ENCODE peak calls at places on chromosomes 5 and 9, in five cellular contexts. S, N, I, T and Q are unnamed samples.

GRCh38 chr9:128995791-128996190 is 32.3 kb downstream of the SH3GLB2 start:
- DNase-seq in S (no peak), N (no peak), I (no peak), T (no peak), Q (no peak)

GRCh38 chr9:136821333-136822031 is 13.7 kb downstream of the RABL6 start:
- DNase-seq in S (peak; percentile 83), N (no peak), I (no peak), T (no peak), Q (no peak)

GRCh38 chr9:112705773-112706427 is 12.0 kb downstream of the INIP start:
- DNase-seq in S (no peak), N (peak; percentile 36), I (no peak), T (peak; percentile 68), Q (no peak)

GRCh38 chr9:133689151-133689763 is 48.9 kb downstream of the SARDH start:
- DNase-seq in S (no peak), N (no peak), I (no peak), T (no peak), Q (no peak)

GRCh38 chr5:63125862-63126261 is 547.2 kb downstream of the LRRC70 start:
- DNase-seq in S (no peak), N (peak; percentile 33), I (no peak), T (no peak), Q (peak; percentile 4)

GRCh38 chr5:112795944-112796678 is 58.4 kb downstream of the APC start:
- DNase-seq in S (no peak), N (no peak), I (no peak), T (no peak), Q (peak; percentile 36)

GRCh38 chr9:137479315-137479861 is 20.3 kb upstream of the NSMF start:
- DNase-seq in S (peak; percentile 19), N (peak; percentile 11), I (no peak), T (no peak), Q (no peak)

GRCh38 chr5:1356873-1357787 is 12.2 kb upstream of the CLPTM1L start:
- DNase-seq in S (no peak), N (no peak), I (no peak), T (no peak), Q (no peak)

GRCh38 chr9:124381073-124381945 is 33.9 kb downstream of the PSMB7 start:
- DNase-seq in S (no peak), N (peak; percentile 29), I (no peak), T (no peak), Q (no peak)

GRCh38 chr9:81595887-81596558 is 93.3 kb downstream of the TLE1 start:
- DNase-seq in S (no peak), N (no peak), I (no peak), T (no peak), Q (no peak)

GRCh38 chr5:40082313-40082712 is 597.4 kb upstream of the PTGER4 start:
- DNase-seq in S (no peak), N (no peak), I (no peak), T (no peak), Q (no peak)

GRCh38 chr5:56711191-56711590 is 104.2 kb upstream of the MAP3K1 start:
- DNase-seq in S (no peak), N (peak; percentile 47), I (no peak), T (no peak), Q (no peak)

GRCh38 chr5:10355071-10355889 is 1.8 kb downstream of the MARCHF6 start:
- DNase-seq in S (no peak), N (peak; percentile 71), I (no peak), T (no peak), Q (peak; percentile 56)

GRCh38 chr9:86642721-86643120 is 288.5 kb upstream of the TUT7 start:
- DNase-seq in S (no peak), N (no peak), I (no peak), T (no peak), Q (no peak)

GRCh38 chr5:179230061-179230461 is 115.2 kb downstream of the ADAMTS2 start:
- DNase-seq in S (peak; percentile 47), N (no peak), I (no peak), T (no peak), Q (no peak)

DNA sequence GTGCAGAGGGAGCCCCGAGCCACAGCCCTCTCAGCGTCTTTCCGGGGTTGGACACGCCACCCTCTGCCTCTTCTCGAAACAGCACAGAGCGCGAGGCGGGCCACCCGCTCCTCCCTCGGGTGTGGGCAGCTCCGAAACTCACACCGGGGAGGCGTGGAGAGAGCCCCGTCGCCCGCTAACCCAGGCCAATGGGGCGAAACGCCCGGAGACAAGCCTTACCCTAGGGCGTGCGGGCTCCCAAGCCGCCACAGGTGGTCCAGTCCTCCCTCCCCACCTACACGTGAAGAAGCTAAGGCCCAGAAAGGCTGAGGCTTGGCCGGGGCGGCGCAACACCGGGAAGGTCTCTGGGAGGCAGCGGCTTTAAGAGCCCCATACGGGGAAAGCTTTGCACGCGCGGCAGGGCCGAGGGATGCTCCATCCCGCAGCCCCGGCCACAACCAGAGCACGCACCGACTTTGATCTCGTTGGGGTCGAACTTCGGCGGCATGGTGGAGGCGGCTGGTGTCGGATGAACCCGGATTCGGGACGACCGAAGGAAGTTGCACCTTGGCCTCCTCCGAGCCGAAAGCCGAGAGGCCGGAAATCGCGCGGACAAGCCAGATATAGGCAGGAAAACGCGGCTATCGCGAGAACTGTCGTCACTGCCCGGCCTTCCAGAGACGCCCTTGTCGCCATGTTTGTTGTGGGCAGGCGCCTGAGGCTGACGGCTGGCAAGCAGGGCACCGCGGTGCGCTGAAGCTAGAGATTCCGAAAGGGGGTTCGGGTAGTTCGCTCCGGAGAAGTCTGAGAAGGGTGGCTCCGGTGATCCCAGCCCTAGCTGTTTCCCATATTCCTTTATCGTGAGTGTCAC is at the start of the genes LRSAM1 and RPL12:
- DNase-seq in S (peak; percentile 93), N (peak; percentile 94), I (peak; percentile 87), T (peak; percentile 96), Q (peak; percentile 96)
- TF ChIP-seq POLR2A in S (peak; percentile 100), N (peak; percentile 100), I (peak; percentile 100), T (peak; percentile 99), Q (peak; percentile 100)

GRCh38 chr5:140549237-140550144 is 2.0 kb downstream of the EIF4EBP3 start:
- DNase-seq in S (no peak), N (peak; percentile 41), I (no peak), T (peak; percentile 68), Q (peak; percentile 53)
- TF ChIP-seq POLR2A in S (no peak), N (no peak), I (peak; percentile 55), T (no peak), Q (peak; percentile 42)

GRCh38 chr5:116084231-116084630 is 594 bp upstream of the COMMD10 start:
- DNase-seq in S (peak; percentile 43), N (peak; percentile 29), I (peak; percentile 20), T (no peak), Q (peak; percentile 66)

GRCh38 chr5:116090192-116090790 is 5.5 kb downstream of the COMMD10 start:
- DNase-seq in S (no peak), N (no peak), I (no peak), T (no peak), Q (no peak)

GRCh38 chr5:116088062-116088461 is 3.2 kb downstream of the COMMD10 start:
- DNase-seq in S (no peak), N (no peak), I (no peak), T (no peak), Q (peak; percentile 33)

GRCh38 chr5:116084891-116085715 is at the start of gene COMMD10:
- DNase-seq in S (peak; percentile 96), N (peak; percentile 89), I (peak; percentile 55), T (peak; percentile 80), Q (peak; percentile 86)
- TF ChIP-seq POLR2A in S (peak; percentile 76), N (peak; percentile 84), I (peak; percentile 96), T (peak; percentile 30), Q (peak; percentile 85)

GRCh38 chr9:127976943-127977871 is 3.6 kb downstream of the EEIG1 start:
- DNase-seq in S (no peak), N (no peak), I (no peak), T (no peak), Q (no peak)
- TF ChIP-seq POLR2A in S (no peak), N (no peak), I (no peak), T (no peak), Q (no peak)

GRCh38 chr5:83076742-83077661 is at the start of the genes TMEM167A and XRCC4:
- DNase-seq in S (peak; percentile 92), N (peak; percentile 99), I (peak; percentile 71), T (peak; percentile 99), Q (peak; percentile 99)
- TF ChIP-seq POLR2A in S (peak; percentile 92), N (peak; percentile 95), I (peak; percentile 96), T (peak; percentile 83), Q (peak; percentile 95)

DNA sequence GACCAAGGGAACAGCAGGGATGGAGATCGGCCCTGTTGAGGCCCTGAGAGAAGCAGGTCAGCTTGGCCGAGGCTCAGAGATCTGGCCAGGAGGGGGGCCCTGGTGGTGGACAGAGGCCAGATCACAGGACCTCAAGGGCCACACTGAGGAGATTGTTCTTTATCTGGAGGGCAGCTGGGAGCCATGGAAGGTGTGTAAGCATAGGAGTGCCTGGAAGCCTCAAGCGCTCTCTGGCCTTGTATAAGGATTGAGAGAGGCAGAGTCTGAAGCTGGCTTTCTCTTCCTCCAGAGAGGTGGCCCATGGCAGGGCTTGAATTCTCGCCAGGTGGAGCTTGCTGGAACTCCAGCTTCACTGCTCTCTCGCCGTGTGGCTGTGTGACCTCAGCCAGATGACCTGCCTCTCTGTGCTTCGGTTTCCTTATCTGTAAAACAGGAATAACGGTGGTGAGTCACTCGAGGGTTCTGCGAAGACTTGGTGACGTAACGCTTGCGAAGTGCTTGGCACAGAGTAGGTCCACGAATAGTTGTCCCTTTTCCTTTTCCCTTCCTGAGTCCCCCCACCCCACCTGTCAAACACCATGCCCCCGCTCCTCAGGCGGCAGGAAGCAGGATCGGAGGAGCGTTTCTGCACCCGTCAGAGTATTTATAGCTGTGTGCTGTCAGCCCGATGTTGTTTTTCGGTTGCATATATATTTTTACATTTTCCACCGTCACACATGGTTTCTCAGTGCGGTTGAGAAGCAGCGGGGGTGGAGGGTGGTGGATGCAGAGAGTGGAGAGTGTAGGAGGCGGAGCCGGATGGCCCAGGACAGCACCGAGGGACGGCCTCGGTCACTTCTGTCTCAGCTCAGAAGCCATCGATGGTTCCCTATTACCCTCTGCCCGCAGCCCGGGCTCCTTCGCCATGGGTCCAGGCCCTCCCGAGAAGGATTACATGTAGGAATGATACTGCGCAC is 17.0 kb upstream of the CRB2 start:
- DNase-seq in S (peak; percentile 61), N (no peak), I (no peak), T (no peak), Q (peak; percentile 86)
- TF ChIP-seq POLR2A in S (no peak), N (no peak), I (peak; percentile 75), T (no peak), Q (peak; percentile 61)

GRCh38 chr5:154430466-154430865 is 15.3 kb upstream of the SAP30L start:
- DNase-seq in S (no peak), N (no peak), I (no peak), T (no peak), Q (no peak)
- TF ChIP-seq POLR2A in S (no peak), N (no peak), I (no peak), T (no peak), Q (no peak)